ENCODE peak calls at places on chromosomes 6 and 20, in five cellular contexts. L, I, Y, M and S are unnamed samples.

GRCh38 chr6:9789201-9789600 is 625.7 kb downstream of the TFAP2A start:
- DNase-seq in L (no peak), I (no peak), Y (no peak), M (no peak), S (no peak)

GRCh38 chr6:73565767-73566485 is 45.1 kb upstream of the EEF1A1 start:
- DNase-seq in L (no peak), I (no peak), Y (no peak), M (no peak), S (no peak)

GRCh38 chr6:20024316-20024673 is 187.1 kb downstream of the ID4 start:
- DNase-seq in L (no peak), I (no peak), Y (no peak), M (no peak), S (no peak)

GRCh38 chr20:56001106-56001785 is 4.1 kb downstream of the CBLN4 start:
- DNase-seq in L (no peak), I (no peak), Y (no peak), M (no peak), S (no peak)

GRCh38 chr6:131741688-131742393 is 31.0 kb upstream of the CTAGE9 start:
- DNase-seq in L (no peak), I (no peak), Y (no peak), M (no peak), S (peak)

GRCh38 chr20:364905-365794 is 15.4 kb upstream of the TRIB3 start:
- DNase-seq in L (no peak), I (no peak), Y (no peak), M (no peak), S (peak)

GRCh38 chr6:141401168-141401567 is 731.6 kb upstream of the GJE1 start:
- DNase-seq in L (no peak), I (no peak), Y (no peak), M (no peak), S (no peak)

GRCh38 chr20:64080013-64080812 is at the start of gene OPRL1:
- DNase-seq in L (peak), I (no peak), Y (no peak), M (no peak), S (no peak)